ENCODE peak calls at places on chromosomes 12 and 14, in eight cellular contexts. N is fibroblast of mammary gland; H is A549; Z is fibroblast of the aortic adventitia; L is GM23248; I is activated CD4-positive, alpha-beta T cell treated with anti-CD3 and anti-CD28 coated beads for 24 hours; D is activated T-helper 1 cell treated with anti-CD3 and anti-CD28 coated beads, Interleukin-12 subunit alpha, Interleukin-12 subunit beta, Interleukin-2, Interleukin-4 antibody, amounts not matched to agents 30 ng/mL and 10 ng/mL and 1 ng/mL, durations not matched to agents 14 hours and 24 hours and 36 hours; O is stomach. G is an unnamed sample.
A peak's percentile ranks its signal among the peaks of the same experiment; 100 is the strongest.

GRCh38 chr12:101781834-101782543 is 42.7 kb upstream of the SYCP3 start:
- DNase-seq in L (peak; percentile 77), N (peak; percentile 68), I (no peak), O (no peak), H (no peak), Z (peak; percentile 69), D (no peak), G (no peak)

GRCh38 chr12:107761502-107761904 is 566 bp upstream of the PRDM4 start:
- DNase-seq in I (no peak), O (no peak), L (peak; percentile 27), N (no peak), H (no peak), D (no peak), Z (no peak), G (no peak)

GRCh38 chr14:88232783-88233182 is 90.3 kb downstream of the KCNK10 start:
- DNase-seq in H (no peak), N (no peak), L (no peak), I (no peak), O (no peak), Z (no peak), D (no peak), G (no peak)

GRCh38 chr14:51087024-51087423 is 7.9 kb downstream of the TRIM9 start:
- DNase-seq in I (no peak), H (peak; percentile 82), Z (no peak), N (peak; percentile 35), D (no peak), L (no peak), O (no peak), G (no peak)

GRCh38 chr12:48788852-48789775 is at the start of gene ADCY6:
- DNase-seq in D (no peak), Z (peak; percentile 60), O (peak; percentile 87), H (peak; percentile 72), L (peak; percentile 73), N (peak; percentile 60), I (no peak), G (no peak)

GRCh38 chr14:105485720-105486332 is 860 bp upstream of the CRIP1 start:
- DNase-seq in D (no peak), H (peak; percentile 84), L (no peak), Z (no peak), O (no peak), I (no peak), N (no peak), G (no peak)

GRCh38 chr12:91974541-91974940 is 171.1 kb downstream of the BTG1 start:
- DNase-seq in Z (no peak), H (no peak), O (no peak), L (peak; percentile 40), N (peak; percentile 18), I (no peak), D (no peak), G (no peak)

GRCh38 chr14:52380294-52380693 is 66.2 kb downstream of the PTGER2 start:
- DNase-seq in H (peak; percentile 36), D (no peak), I (no peak), L (peak; percentile 81), O (no peak), N (peak; percentile 90), Z (peak; percentile 29), G (no peak)

GRCh38 chr12:123720141-123720814 is 8.1 kb downstream of the ATP6V0A2 start:
- DNase-seq in D (no peak), O (no peak), N (no peak), Z (no peak), H (no peak), L (no peak), I (no peak), G (no peak)

GRCh38 chr14:77023001-77023996 is 5.2 kb downstream of the IRF2BPL start:
- DNase-seq in N (no peak), Z (peak; percentile 55), O (peak; percentile 76), I (peak; percentile 44), H (peak; percentile 75), L (peak; percentile 67), D (no peak), G (no peak)

GRCh38 chr12:95943231-95943842 is at the start of gene AMDHD1:
- DNase-seq in O (peak; percentile 56), L (peak; percentile 75), D (peak; percentile 59), H (peak; percentile 81), I (peak; percentile 46), N (peak; percentile 36), Z (peak; percentile 32), G (peak; percentile 15)

GRCh38 chr14:54737132-54737711 is 165.4 kb downstream of the GCH1 start:
- DNase-seq in D (no peak), I (no peak), L (peak; percentile 73), H (no peak), N (peak; percentile 77), Z (peak; percentile 61), O (no peak), G (no peak)

GRCh38 chr12:46579474-46579873 is 206.9 kb upstream of the SLC38A2 start:
- DNase-seq in Z (no peak), O (no peak), N (no peak), I (no peak), L (no peak), H (no peak), D (no peak), G (no peak)

GRCh38 chr14:33647385-33647786 is 303.5 kb downstream of the EGLN3 start:
- DNase-seq in L (peak; percentile 96), N (peak; percentile 99), Z (peak; percentile 98), I (no peak), D (no peak), O (no peak), H (peak; percentile 20), G (no peak)

GRCh38 chr12:121253638-121254335 is 42.7 kb downstream of the CAMKK2 start:
- DNase-seq in H (no peak), O (no peak), L (no peak), I (no peak), N (no peak), Z (no peak), D (no peak), G (peak; percentile 33)

GRCh38 chr12:95177201-95177768 is 40.0 kb downstream of the FGD6 start:
- DNase-seq in H (no peak), N (no peak), O (no peak), I (no peak), D (no peak), L (no peak), Z (no peak), G (no peak)

GRCh38 chr12:68868043-68868790 is 60.2 kb downstream of the MDM2 start:
- DNase-seq in I (no peak), N (no peak), O (no peak), L (no peak), H (no peak), D (no peak), Z (no peak), G (no peak)

GRCh38 chr12:14995583-14996425 is 23.0 kb downstream of the PDE6H start:
- DNase-seq in I (no peak), O (no peak), H (peak; percentile 81), Z (peak; percentile 91), L (peak; percentile 74), D (no peak), N (peak; percentile 80), G (no peak)

GRCh38 chr12:127054531-127054930 is 1212.4 kb upstream of the TMEM132C start:
- DNase-seq in H (no peak), N (no peak), D (no peak), O (no peak), Z (peak; percentile 79), L (peak; percentile 52), I (no peak), G (no peak)

GRCh38 chr12:117060236-117060926 is 38.8 kb downstream of the TESC start:
- DNase-seq in N (no peak), L (no peak), Z (no peak), I (no peak), O (no peak), H (no peak), D (no peak), G (no peak)

GRCh38 chr12:67663121-67663520 is 14.6 kb downstream of the DYRK2 start:
- DNase-seq in I (no peak), D (no peak), O (no peak), H (no peak), L (peak; percentile 89), N (peak; percentile 93), Z (peak; percentile 82), G (no peak)

G was measured in GM18507.